ENCODE peak calls at places on chromosomes 4 and X, in five cellular contexts. R is hepatocyte, X is cardiac muscle cell, P is upper lobe of right lung, A is osteoblast. C is an unnamed sample. For H3K9me3, the result is how much of the 10 kb centered on the place peaks cover.

GRCh38 chr4:149835280-149835679 is 19.6 kb upstream of the IQCM start:
- DNase-seq in R (no peak), X (no peak), P (no peak), A (no peak), C (no peak)

GRCh38 chr4:140330311-140330900 is 43.0 kb upstream of the SCOC start:
- DNase-seq in R (peak), X (peak), P (no peak), A (no peak), C (peak)

GRCh38 chr4:107619065-107619464 is 101.0 kb downstream of the PAPSS1 start:
- DNase-seq in R (peak), X (peak), P (no peak), A (peak), C (peak)

GRCh38 chrX:119496521-119496829 is 28.2 kb downstream of the SLC25A5 start:
- DNase-seq in R (no peak), X (no peak), P (no peak), A (no peak), C (no peak)

GRCh38 chr4:76905521-76905920 is 7.6 kb upstream of the SOWAHB start:
- DNase-seq in R (no peak), X (peak), P (no peak), A (peak), C (no peak)

GRCh38 chrX:15645266-15645665 is 19.3 kb downstream of the CLTRN start:
- DNase-seq in R (no peak), X (no peak), P (no peak), A (no peak), C (no peak)

GRCh38 chr4:8028884-8029568 is 89.4 kb upstream of the AFAP1 start:
- DNase-seq in R (no peak), X (no peak), P (no peak), A (peak), C (no peak)

GRCh38 chrX:27998666-27999065 is 17.4 kb upstream of the DCAF8L1 start:
- DNase-seq in R (no peak), X (no peak), P (no peak), A (no peak), C (no peak)

GRCh38 chrX:37405954-37406353 is 56.8 kb downstream of the PRRG1 start:
- DNase-seq in R (no peak), X (peak), P (no peak), A (no peak), C (peak)

GRCh38 chrX:154696328-154697045 is 43.1 kb upstream of the CTAG2 start:
- DNase-seq in R (no peak), X (peak), P (no peak), A (peak), C (peak)

GRCh38 chrX:153474718-153475117 is 4.3 kb upstream of the HAUS7 start:
- DNase-seq in R (peak), X (peak), P (peak), A (peak), C (no peak)

GRCh38 chrX:154019633-154020499 is at the start of gene IRAK1:
- DNase-seq in R (peak), X (peak), P (peak), A (peak), C (peak)

GRCh38 chr4:170278481-170278880 is 188.7 kb upstream of the AADAT start:
- DNase-seq in R (no peak), X (no peak), P (no peak), A (no peak), C (no peak)

GRCh38 chrX:130705591-130705990 is 197.4 kb downstream of the ENOX2 start:
- DNase-seq in R (no peak), X (no peak), P (no peak), A (no peak), C (no peak)

GRCh38 chr4:16195209-16195608 is 31.1 kb downstream of the TAPT1 start:
- DNase-seq in R (no peak), X (no peak), P (no peak), A (no peak), C (no peak)

GRCh38 chr4:181528570-181529184 is 714.5 kb upstream of the TENM3 start:
- DNase-seq in R (peak), X (peak), P (peak), A (peak), C (peak)

GRCh38 chr4:188778880-188779279 is 639.6 kb downstream of the TRIML1 start:
- DNase-seq in R (no peak), X (no peak), P (no peak), A (no peak), C (peak)

GRCh38 chrX:35251229-35251628 is 308.6 kb downstream of the FAM47B start:
- DNase-seq in R (no peak), X (no peak), P (no peak), A (no peak), C (no peak)

GRCh38 chr4:169383724-169384123 is 113.0 kb upstream of the SH3RF1 start:
- DNase-seq in R (no peak), X (peak), P (no peak), A (peak), C (peak)

GRCh38 chr4:159446266-159446976 is 343.5 kb downstream of the RAPGEF2 start:
- DNase-seq in R (peak), X (peak), P (no peak), A (peak), C (peak)

GRCh38 chrX:16839852-16840460 is 30.2 kb downstream of the RBBP7 start:
- DNase-seq in R (peak), X (peak), P (no peak), A (no peak), C (peak)

GRCh38 chrX:150635952-150636351 is 57.2 kb upstream of the MTMR1 start:
- DNase-seq in R (no peak), X (peak), P (no peak), A (peak), C (peak)

GRCh38 chr4:85929926-85930325 is 429.9 kb downstream of the MAPK10 start:
- DNase-seq in R (peak), X (no peak), P (peak), A (no peak), C (peak)

GRCh38 chr4:6327220-6327917 is 57.7 kb downstream of the WFS1 start:
- DNase-seq in R (peak), X (peak), P (peak), A (peak), C (peak)

GRCh38 chrX:51905711-51906110 is 12.3 kb downstream of the MAGED1 start:
- DNase-seq in R (no peak), X (no peak), P (no peak), A (no peak), C (no peak)

GRCh38 chr4:83658806-83659205 is 122.9 kb downstream of the GPAT3 start:
- DNase-seq in R (no peak), X (no peak), P (no peak), A (no peak), C (no peak)

GRCh38 chr4:67634741-67635140 is 66.2 kb downstream of the UBA6 start:
- DNase-seq in R (no peak), X (no peak), P (no peak), A (peak), C (no peak)

GRCh38 chr4:40325406-40326019 is 9.6 kb upstream of the CHRNA9 start:
- DNase-seq in R (peak), X (peak), P (no peak), A (peak), C (peak)
- TF ChIP-seq CTCF in R (peak), X (peak), P (peak), A (peak), C (peak)

GRCh38 chr4:55684276-55684675 is 48.2 kb upstream of the NMU start:
- DNase-seq in R (no peak), X (no peak), P (no peak), A (peak), C (no peak)

GRCh38 chr4:55682295-55682694 is 46.2 kb upstream of the NMU start:
- DNase-seq in R (no peak), X (no peak), P (no peak), A (no peak), C (no peak)

DNA sequence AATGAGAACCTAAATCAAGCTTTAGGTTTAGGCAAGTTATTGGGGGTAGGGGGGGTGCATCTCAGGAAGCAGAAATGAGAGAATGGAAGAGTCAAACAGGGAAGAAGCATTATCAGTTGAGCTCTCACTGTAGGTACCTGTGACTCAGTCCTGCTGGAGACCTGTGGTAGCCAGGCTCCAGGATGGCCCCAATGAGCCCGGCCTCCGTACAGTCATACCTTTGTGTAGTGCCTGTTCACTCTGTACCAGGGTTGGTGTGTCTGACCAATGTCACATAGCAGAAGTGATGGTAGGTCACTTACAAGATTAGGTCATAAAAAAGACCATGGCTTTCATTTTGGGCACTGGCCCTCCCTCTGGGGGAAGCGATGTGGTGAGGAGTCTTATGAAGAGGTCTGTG is 45.3 kb upstream of the NMU start:
- DNase-seq in R (no peak), X (no peak), P (no peak), A (no peak), C (no peak)
- H3K4me3 ChIP-seq in R (no peak), X (no peak), P (no peak), A (no peak), C (no peak)

GRCh38 chr4:116499-116898 is 7.8 kb upstream of the ZNF718 start:
- DNase-seq in R (no peak), X (no peak), P (no peak), A (no peak), C (no peak)

GRCh38 chr4:113732-114131 is 10.6 kb upstream of the ZNF718 start:
- DNase-seq in R (peak), X (no peak), P (no peak), A (no peak), C (no peak)

GRCh38 chr4:112771-113170 is 11.5 kb upstream of the ZNF718 start:
- DNase-seq in R (peak), X (no peak), P (no peak), A (peak), C (no peak)

DNA sequence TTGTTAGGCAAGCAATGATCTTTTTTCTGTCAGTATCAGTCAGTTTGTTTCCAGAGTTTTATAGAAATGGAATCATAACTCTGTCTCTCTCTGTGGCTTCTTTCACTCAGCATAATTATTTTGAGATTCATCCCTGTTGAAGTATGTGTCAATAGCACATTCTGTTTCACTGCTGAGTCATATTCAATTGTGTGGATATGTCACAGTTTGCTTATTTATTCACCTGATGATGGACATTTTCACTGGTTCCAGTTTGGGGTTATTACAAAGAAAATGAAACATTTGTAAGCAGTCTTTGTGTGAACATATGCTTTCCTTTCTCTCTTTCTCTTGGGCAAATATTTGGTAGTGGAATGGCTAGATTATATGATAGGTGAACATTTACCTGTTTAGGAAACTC is 10.2 kb upstream of the ZNF718 start:
- DNase-seq in R (no peak), X (no peak), P (no peak), A (no peak), C (peak)
- H3K9me3 ChIP-seq in R (under half), X (under half), P (under half), A (under half), C (under half)

GRCh38 chr4:73589261-73589847 is 30.9 kb downstream of the RASSF6 start:
- DNase-seq in R (peak), X (peak), P (no peak), A (no peak), C (peak)

GRCh38 chr4:73597594-73597993 is 22.6 kb downstream of the RASSF6 start:
- DNase-seq in R (no peak), X (no peak), P (no peak), A (no peak), C (no peak)

GRCh38 chr4:73589887-73590801 is 30.1 kb downstream of the RASSF6 start:
- DNase-seq in R (peak), X (peak), P (no peak), A (no peak), C (no peak)

GRCh38 chr4:73596001-73596400 is 24.2 kb downstream of the RASSF6 start:
- DNase-seq in R (no peak), X (no peak), P (no peak), A (no peak), C (no peak)

DNA sequence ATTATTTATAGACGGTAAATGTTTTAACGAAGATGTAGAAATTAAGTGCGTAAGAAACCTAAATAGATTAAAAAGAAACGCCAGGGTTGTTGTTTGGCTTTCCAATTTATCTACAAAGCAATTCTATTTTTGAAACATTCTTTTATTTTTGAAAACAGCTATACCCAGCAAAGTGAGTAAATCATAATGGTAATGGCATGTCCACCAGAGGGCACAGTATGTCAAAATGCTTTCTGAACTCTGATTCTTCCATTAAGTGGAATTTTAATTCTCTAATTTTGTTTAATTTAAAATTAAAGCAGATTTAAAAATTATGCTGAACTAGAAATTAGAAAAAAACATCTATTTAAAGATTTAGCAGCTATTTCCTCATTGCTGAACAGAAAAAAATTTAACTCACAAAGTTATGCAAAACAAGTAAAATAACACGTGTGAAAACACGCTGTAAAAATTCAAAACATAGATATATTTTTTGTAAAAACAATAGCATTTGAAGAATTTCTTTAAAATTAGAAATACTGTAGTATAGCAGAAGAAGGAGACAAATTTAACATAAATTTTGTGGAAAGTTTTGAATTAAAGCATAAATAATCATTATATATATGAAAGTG is 26.5 kb downstream of the RASSF6 start:
- DNase-seq in R (peak), X (peak), P (no peak), A (no peak), C (no peak)
- TF ChIP-seq CTCF in R (peak), X (peak), P (peak), A (peak), C (peak)

GRCh38 chr4:71188197-71188625 is 150.6 kb upstream of the SLC4A4 start:
- DNase-seq in R (no peak), X (no peak), P (no peak), A (peak), C (no peak)

GRCh38 chr4:71186566-71187398 is 152.0 kb upstream of the SLC4A4 start:
- DNase-seq in R (peak), X (peak), P (peak), A (peak), C (peak)

GRCh38 chr4:71187399-71188196 is 151.2 kb upstream of the SLC4A4 start:
- DNase-seq in R (peak), X (peak), P (peak), A (peak), C (peak)

GRCh38 chr4:71189471-71189870 is 149.3 kb upstream of the SLC4A4 start:
- DNase-seq in R (no peak), X (peak), P (no peak), A (peak), C (no peak)

DNA sequence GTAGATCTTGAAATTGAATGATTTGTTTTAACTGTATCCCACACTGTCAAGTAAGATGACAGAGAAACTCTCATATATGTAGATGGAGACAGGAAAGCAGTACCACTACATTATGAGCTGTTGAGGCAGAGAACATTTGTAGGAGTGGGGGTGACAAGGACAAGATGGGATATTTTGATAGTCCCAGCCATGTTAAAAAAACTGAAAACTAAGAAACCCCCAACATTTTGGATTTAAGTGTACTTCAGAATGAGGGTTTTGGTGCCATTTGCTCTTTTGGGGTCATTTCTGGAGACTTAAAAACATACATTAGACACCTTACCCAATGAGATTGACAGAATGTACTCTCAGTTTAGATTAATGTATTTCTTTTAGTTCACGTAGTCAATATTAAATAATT is 149.9 kb upstream of the SLC4A4 start:
- DNase-seq in R (no peak), X (no peak), P (no peak), A (peak), C (no peak)
- H3K4me3 ChIP-seq in R (peak), X (no peak), P (peak), A (peak), C (no peak)

GRCh38 chrX:148322906-148323305 is 177.5 kb upstream of the AFF2 start:
- DNase-seq in R (no peak), X (no peak), P (no peak), A (no peak), C (no peak)
- H3K9me3 ChIP-seq in R (under half), X (under half), P (under half), A (under half), C (under half)

GRCh38 chr4:98113005-98113404 is 30.3 kb downstream of the STPG2 start:
- DNase-seq in R (peak), X (peak), P (no peak), A (no peak), C (peak)
- TF ChIP-seq CTCF in R (peak), X (peak), P (no peak), A (peak), C (peak)

GRCh38 chr4:182555997-182556418 is 312.8 kb downstream of the TENM3 start:
- DNase-seq in R (peak), X (peak), P (no peak), A (no peak), C (peak)
- H3K4me3 ChIP-seq in R (no peak), X (no peak), P (no peak), A (no peak), C (no peak)

DNA sequence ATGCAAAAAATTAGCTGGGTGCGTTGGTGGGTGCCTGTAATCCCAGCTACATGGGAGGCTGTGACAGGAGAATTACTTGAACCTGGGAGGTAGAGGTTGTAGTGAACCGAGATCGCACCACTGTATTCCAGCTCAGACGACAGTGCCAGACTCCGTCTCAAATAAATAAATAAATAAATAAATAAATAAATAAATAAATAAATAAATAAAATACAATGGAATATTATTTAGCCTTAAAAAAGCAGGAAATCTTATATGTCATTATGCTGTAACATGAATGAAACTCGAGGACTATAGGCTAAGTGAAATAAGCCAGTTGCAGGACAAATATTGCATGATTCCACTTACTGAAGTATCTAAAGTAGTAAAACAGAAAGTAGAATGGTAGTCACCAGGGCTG is 42.5 kb downstream of the RBM41 start:
- DNase-seq in R (no peak), X (no peak), P (no peak), A (no peak), C (no peak)
- H3K9me3 ChIP-seq in R (under half), X (under half), P (under half), A (under half), C (under half)

GRCh38 chr4:147933779-147934178 is 201.9 kb downstream of the ARHGAP10 start:
- DNase-seq in R (no peak), X (no peak), P (no peak), A (no peak), C (no peak)

GRCh38 chr4:147938481-147938880 is 206.6 kb downstream of the ARHGAP10 start:
- DNase-seq in R (no peak), X (no peak), P (no peak), A (no peak), C (no peak)

GRCh38 chr4:147927377-147928137 is 195.7 kb downstream of the ARHGAP10 start:
- DNase-seq in R (no peak), X (no peak), P (no peak), A (no peak), C (no peak)

GRCh38 chr4:147928400-147928799 is 196.5 kb downstream of the ARHGAP10 start:
- DNase-seq in R (no peak), X (no peak), P (no peak), A (peak), C (no peak)

GRCh38 chr4:147933316-147933715 is 201.4 kb downstream of the ARHGAP10 start:
- DNase-seq in R (no peak), X (no peak), P (no peak), A (no peak), C (no peak)
- TF ChIP-seq CTCF in R (no peak), X (no peak), P (no peak), A (peak), C (no peak)

C was measured in mammary epithelial cell.